ENCODE peak calls at places on chromosomes 12 and 14, in nine cellular contexts. X is OCI-LY7; A is mucosa of descending colon; N is pons; R is stimulated activated CD8-positive, alpha-beta memory T cell treated with anti-CD3 and anti-CD28 coated beads, Interleukin-15, amount 100 ng/mL, for 24 hours; V is GM03348; I is Caki2; K is activated CD4-positive, alpha-beta T cell treated with anti-CD3 and anti-CD28 coated beads, Interleukin-2, amount 50 U/mL, for 1 hour; O is K562. E is an unnamed sample.

GRCh38 chr12:102675672-102676071 is 195.3 kb upstream of the IGF1 start:
- DNase-seq in X (no peak), A (no peak), N (no peak), R (no peak), V (no peak), I (no peak), K (no peak), O (no peak), E (no peak)

GRCh38 chr14:93017341-93017797 is 94.4 kb downstream of the CHGA start:
- DNase-seq in X (no peak), A (no peak), N (no peak), R (no peak), V (no peak), I (no peak), K (no peak), O (no peak), E (no peak)

GRCh38 chr14:44316647-44317432 is 190.2 kb downstream of the FSCB start:
- DNase-seq in X (no peak), A (peak), N (no peak), R (no peak), V (peak), I (peak), K (no peak), O (peak), E (peak)

GRCh38 chr12:112858776-112859175 is 48.0 kb upstream of the OAS1 start:
- DNase-seq in X (no peak), A (no peak), N (no peak), R (no peak), V (no peak), I (no peak), K (no peak), O (no peak), E (peak)

GRCh38 chr12:128724468-128725046 is 99.2 kb downstream of the SLC15A4 start:
- DNase-seq in X (peak), A (no peak), N (no peak), R (no peak), V (no peak), I (peak), K (no peak), O (no peak), E (no peak)

GRCh38 chr12:114958538-114958937 is 274.6 kb upstream of the TBX3 start:
- DNase-seq in X (no peak), A (no peak), N (no peak), R (no peak), V (no peak), I (no peak), K (no peak), O (no peak), E (no peak)

GRCh38 chr12:106780010-106780625 is 5.6 kb downstream of the RIC8B start:
- DNase-seq in X (no peak), A (no peak), N (no peak), R (no peak), V (no peak), I (peak), K (no peak), O (peak), E (peak)

GRCh38 chr14:39562175-39562574 is 129.9 kb upstream of the FBXO33 start:
- DNase-seq in X (no peak), A (no peak), N (no peak), R (no peak), V (no peak), I (no peak), K (no peak), O (no peak), E (no peak)

GRCh38 chr12:68733661-68734071 is 12.3 kb upstream of the SLC35E3 start:
- DNase-seq in X (no peak), A (no peak), N (no peak), R (no peak), V (peak), I (peak), K (no peak), O (no peak), E (no peak)

GRCh38 chr14:73945159-73945670 is 4.7 kb downstream of the FAM161B start:
- DNase-seq in X (no peak), A (peak), N (no peak), R (no peak), V (no peak), I (no peak), K (no peak), O (no peak), E (no peak)

GRCh38 chr12:14651371-14651770 is 45.0 kb downstream of the GUCY2C start:
- DNase-seq in X (no peak), A (no peak), N (no peak), R (no peak), V (no peak), I (no peak), K (no peak), O (no peak), E (no peak)

GRCh38 chr14:21852061-21852664 is 178.5 kb upstream of the OR4E1 start:
- DNase-seq in X (peak), A (peak), N (peak), R (no peak), V (peak), I (peak), K (peak), O (peak), E (peak)

GRCh38 chr12:131046813-131047788 is 93.4 kb downstream of the ADGRD1 start:
- DNase-seq in X (peak), A (no peak), N (no peak), R (no peak), V (no peak), I (no peak), K (no peak), O (no peak), E (no peak)

GRCh38 chr12:16526693-16527092 is 79.3 kb downstream of the LMO3 start:
- DNase-seq in X (no peak), A (no peak), N (no peak), R (no peak), V (peak), I (peak), K (no peak), O (no peak), E (no peak)

GRCh38 chr12:128734391-128734790 is 89.4 kb downstream of the SLC15A4 start:
- DNase-seq in X (no peak), A (no peak), N (no peak), R (no peak), V (no peak), I (no peak), K (no peak), O (no peak), E (no peak)

E was measured in NCI-H1417.